ENCODE peak calls at places on chromosomes 2 and 18, in four cellular contexts. J is Panc1, G is testis, E is upper lobe of left lung. X is an unnamed sample.

GRCh38 chr18:57833441-57834101 is 30.5 kb upstream of the ATP8B1 start:
- DNase-seq in J (no peak), G (no peak), E (no peak), X (no peak)

GRCh38 chr2:201621293-201621999 is 21.9 kb downstream of the TMEM237 start:
- DNase-seq in J (no peak), G (no peak), E (no peak), X (no peak)

GRCh38 chr2:166468124-166469024 is 25.7 kb downstream of the SCN7A start:
- DNase-seq in J (no peak), G (no peak), E (no peak), X (no peak)

GRCh38 chr2:172955587-172955986 is 120.1 kb upstream of the MAP3K20 start:
- DNase-seq in J (no peak), G (no peak), E (peak; percentile 20), X (no peak)

GRCh38 chr2:159684796-159685195 is 27.5 kb upstream of the MARCHF7 start:
- DNase-seq in J (no peak), G (no peak), E (no peak), X (no peak)

GRCh38 chr2:180203972-180204371 is 196.9 kb upstream of the CWC22 start:
- DNase-seq in J (no peak), G (no peak), E (no peak), X (no peak)

GRCh38 chr2:160407393-160408204 is 86.0 kb downstream of the RBMS1 start:
- DNase-seq in J (no peak), G (peak; percentile 57), E (peak; percentile 95), X (peak; percentile 84)

GRCh38 chr18:34729740-34730338 is 19.7 kb downstream of the DTNA start:
- DNase-seq in J (no peak), G (peak; percentile 40), E (no peak), X (no peak)

GRCh38 chr2:216691210-216691741 is 4.1 kb downstream of the IGFBP5 start:
- DNase-seq in J (no peak), G (peak; percentile 86), E (no peak), X (peak; percentile 82)
- H3K4me3 ChIP-seq in J (no peak overlapping the region), G (peak overlapping the region; percentile 0), E (peak overlapping the region; percentile 32), X (peak overlapping the region; percentile 73)

GRCh38 chr2:10531874-10532273 is 83.7 kb upstream of the ODC1 start:
- DNase-seq in J (no peak), G (no peak), E (no peak), X (peak; percentile 20)
- H3K4me3 ChIP-seq in J (no peak overlapping the region), G (no peak overlapping the region), E (no peak overlapping the region), X (no peak overlapping the region)

GRCh38 chr2:237060518-237061312 is 25.0 kb upstream of the COPS8 start:
- DNase-seq in J (peak; percentile 45), G (peak; percentile 70), E (no peak), X (peak; percentile 87)
- H3K4me3 ChIP-seq in J (no peak overlapping the region), G (no peak overlapping the region), E (no peak overlapping the region), X (no peak overlapping the region)

DNA sequence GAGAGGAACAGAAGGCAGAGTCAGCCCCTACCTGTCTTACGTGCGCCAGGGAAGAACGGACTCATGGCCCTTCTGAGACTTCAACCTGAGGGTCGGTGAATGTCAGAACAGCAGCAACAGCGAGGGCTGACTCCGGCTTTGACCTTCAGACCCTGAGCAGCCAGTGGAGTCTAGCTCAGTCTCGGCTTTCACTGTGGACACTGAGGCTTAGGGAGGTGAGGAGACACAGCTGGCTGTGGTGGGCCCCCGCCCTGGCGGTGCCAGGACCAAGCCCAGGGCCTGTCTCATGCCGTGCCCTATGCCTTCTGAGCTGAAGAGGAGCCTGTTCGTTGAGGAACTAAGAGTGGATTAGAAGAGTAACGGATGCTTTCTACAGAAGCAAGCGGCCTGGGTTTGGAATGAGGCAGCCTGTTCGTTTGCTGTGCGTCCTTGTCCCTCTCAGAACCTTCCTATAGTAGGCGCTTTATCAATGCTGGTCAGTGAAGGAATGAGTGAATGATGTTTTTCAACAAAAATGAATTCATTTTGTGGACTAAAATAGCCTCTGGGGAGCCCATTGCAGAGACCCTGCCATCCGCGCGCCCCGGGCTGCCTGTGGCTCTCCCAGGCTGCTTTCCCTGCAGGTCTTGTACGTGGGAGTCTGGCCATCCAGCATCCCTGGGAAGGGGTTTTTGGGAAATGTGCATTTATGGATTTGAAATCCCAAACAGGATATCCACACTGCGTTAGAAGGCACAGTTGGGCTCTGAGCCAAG is 38.9 kb downstream of the ASB1 start:
- DNase-seq in J (no peak), G (peak; percentile 6), E (no peak), X (no peak)
- H3K4me3 ChIP-seq in J (no peak overlapping the region), G (no peak overlapping the region), E (no peak overlapping the region), X (no peak overlapping the region)

GRCh38 chr2:44570777-44571176 is 209.0 kb downstream of the CAMKMT start:
- DNase-seq in J (no peak), G (no peak), E (no peak), X (no peak)

GRCh38 chr2:44570149-44570678 is 208.5 kb downstream of the CAMKMT start:
- DNase-seq in J (no peak), G (no peak), E (no peak), X (no peak)

GRCh38 chr2:44566059-44566458 is 204.3 kb downstream of the CAMKMT start:
- DNase-seq in J (no peak), G (no peak), E (no peak), X (no peak)

GRCh38 chr2:44572196-44572900 is 210.6 kb downstream of the CAMKMT start:
- DNase-seq in J (peak; percentile 18), G (no peak), E (no peak), X (no peak)

DNA sequence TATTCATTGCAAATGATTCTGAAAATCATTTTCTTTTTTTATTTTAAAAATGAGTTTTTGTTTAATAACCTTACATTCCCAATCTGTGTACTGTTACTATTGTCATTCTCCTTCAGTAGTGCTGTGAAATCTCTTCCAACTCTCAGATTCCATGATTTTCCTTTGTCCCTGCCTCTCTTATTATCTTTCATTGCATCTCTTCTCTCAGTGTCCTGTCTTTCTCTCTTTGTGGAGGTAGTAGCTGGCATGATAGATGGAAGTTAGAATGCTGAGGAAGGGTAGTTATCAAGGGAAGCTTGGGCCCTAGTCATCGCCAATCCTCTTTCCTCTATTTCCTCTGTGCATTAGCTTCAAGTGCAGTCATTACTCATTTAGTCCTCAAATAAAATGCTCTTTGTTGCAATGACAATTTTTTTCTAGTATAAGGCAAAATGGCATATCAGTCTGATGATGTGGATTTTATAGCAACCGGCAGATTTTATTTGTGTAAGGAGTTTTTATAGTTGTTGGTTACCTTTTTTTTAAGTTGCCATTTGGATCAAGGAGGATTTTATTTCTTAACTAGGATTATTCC is 207.7 kb downstream of the CAMKMT start:
- DNase-seq in J (no peak), G (no peak), E (no peak), X (no peak)
- H3K4me3 ChIP-seq in J (no peak overlapping the region), G (no peak overlapping the region), E (no peak overlapping the region), X (no peak overlapping the region)

GRCh38 chr2:232634319-232635150 is 1.1 kb downstream of the EFHD1 start:
- DNase-seq in J (no peak), G (peak; percentile 28), E (peak; percentile 85), X (peak; percentile 79)
- H3K4me3 ChIP-seq in J (peak overlapping the region; percentile 59), G (peak overlapping the region; percentile 72), E (peak overlapping the region; percentile 63), X (peak overlapping the region; percentile 77)

GRCh38 chr2:40507429-40507828 is 55.5 kb upstream of the SLC8A1 start:
- DNase-seq in J (no peak), G (no peak), E (no peak), X (no peak)

GRCh38 chr2:40516604-40517003 is 64.7 kb upstream of the SLC8A1 start:
- DNase-seq in J (no peak), G (no peak), E (no peak), X (no peak)

GRCh38 chr2:40512246-40512645 is 60.4 kb upstream of the SLC8A1 start:
- DNase-seq in J (no peak), G (no peak), E (no peak), X (peak; percentile 43)

DNA sequence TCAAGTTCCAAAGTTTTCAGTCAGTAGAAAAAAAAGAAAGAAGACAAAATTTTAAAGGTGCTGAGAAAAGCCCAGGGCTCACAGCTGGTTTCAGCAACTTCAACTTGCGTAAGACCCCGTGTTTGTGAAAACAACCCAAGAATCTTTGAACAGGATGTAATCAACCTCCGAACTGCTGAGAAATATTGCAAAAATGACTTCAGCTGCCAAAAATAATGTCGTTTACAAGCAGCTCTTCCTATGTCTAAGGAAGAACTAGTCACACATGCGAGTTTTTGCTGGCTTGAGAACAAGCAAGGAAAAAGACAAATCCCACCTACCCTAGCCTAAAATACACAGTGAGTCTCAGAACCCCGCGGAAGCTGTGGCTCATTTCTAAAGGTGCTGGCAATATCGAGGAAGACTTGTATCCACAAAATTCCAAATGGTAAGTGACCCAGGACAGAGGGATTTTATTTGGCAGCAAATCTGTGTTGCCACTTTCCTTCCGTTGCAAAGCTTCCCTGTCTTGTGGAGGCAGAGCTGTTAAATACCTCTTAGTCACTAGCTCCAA is 59.8 kb upstream of the SLC8A1 start:
- DNase-seq in J (no peak), G (peak; percentile 22), E (no peak), X (peak; percentile 44)
- H3K4me3 ChIP-seq in J (no peak overlapping the region), G (peak overlapping the region; percentile 35), E (peak overlapping the region; percentile 33), X (no peak overlapping the region)

GRCh38 chr2:29606105-29606871 is 315.1 kb downstream of the ALK start:
- DNase-seq in J (no peak), G (no peak), E (no peak), X (no peak)
- H3K4me3 ChIP-seq in J (no peak overlapping the region), G (no peak overlapping the region), E (no peak overlapping the region), X (no peak overlapping the region)

DNA sequence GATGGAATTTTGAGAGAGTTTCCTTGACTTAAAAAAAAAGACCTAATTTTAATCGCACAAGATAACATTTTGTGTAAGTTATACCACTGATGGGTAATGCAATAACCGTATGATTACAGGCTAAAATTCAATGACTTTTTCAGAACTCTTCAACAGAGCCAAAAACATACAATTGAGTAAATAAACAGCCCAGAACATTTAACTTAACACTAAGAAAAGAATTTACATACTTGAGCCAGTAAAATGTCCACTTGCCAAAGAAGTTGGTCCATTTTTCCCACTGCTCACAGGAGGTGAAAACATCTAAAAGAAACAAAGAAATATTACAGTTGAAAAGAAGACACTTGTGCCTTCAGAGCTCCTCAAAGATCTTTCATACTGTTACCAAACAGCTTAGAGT is 2.9 kb downstream of the TCF4 start:
- DNase-seq in J (no peak), G (no peak), E (no peak), X (no peak)
- H3K4me3 ChIP-seq in J (no peak overlapping the region), G (no peak overlapping the region), E (peak overlapping the region; percentile 66), X (peak overlapping the region; percentile 79)

GRCh38 chr2:156474316-156474715 is 38.1 kb downstream of the GPD2 start:
- DNase-seq in J (no peak), G (no peak), E (no peak), X (no peak)

GRCh38 chr2:156473445-156473844 is 37.3 kb downstream of the GPD2 start:
- DNase-seq in J (no peak), G (no peak), E (no peak), X (no peak)

GRCh38 chr2:156476021-156476420 is 39.8 kb downstream of the GPD2 start:
- DNase-seq in J (no peak), G (no peak), E (no peak), X (no peak)

GRCh38 chr2:156480376-156480775 is 44.2 kb downstream of the GPD2 start:
- DNase-seq in J (no peak), G (no peak), E (no peak), X (no peak)

GRCh38 chr2:156476516-156477206 is 40.5 kb downstream of the GPD2 start:
- DNase-seq in J (no peak), G (no peak), E (no peak), X (no peak)
- H3K4me3 ChIP-seq in J (no peak overlapping the region), G (no peak overlapping the region), E (no peak overlapping the region), X (no peak overlapping the region)

X was measured in endodermal cell.